ENCODE peak calls at places on chromosomes 13 and 19, in five cellular contexts. R, H, E, M and W are unnamed samples.

GRCh38 chr13:27035892-27036235 is 135.7 kb downstream of the USP12 start:
- DNase-seq in R (no peak), H (no peak), E (peak; percentile 48), M (no peak), W (no peak)

GRCh38 chr19:11191273-11191755 is 6.0 kb downstream of the KANK2 start:
- DNase-seq in R (no peak), H (peak; percentile 71), E (peak; percentile 51), M (no peak), W (no peak)

GRCh38 chr19:4557971-4558941 is 1.2 kb downstream of the SEMA6B start:
- DNase-seq in R (peak; percentile 16), H (peak; percentile 56), E (no peak), M (no peak), W (no peak)

GRCh38 chr19:55210120-55210493 is 806 bp upstream of the PTPRH start:
- DNase-seq in R (no peak), H (no peak), E (peak; percentile 96), M (no peak), W (no peak)

GRCh38 chr13:112951674-112952371 is 17.2 kb upstream of the MCF2L start:
- DNase-seq in R (no peak), H (no peak), E (no peak), M (no peak), W (no peak)

GRCh38 chr19:56291857-56292256 is 19.3 kb downstream of the EDDM13 start:
- DNase-seq in R (no peak), H (no peak), E (no peak), M (no peak), W (no peak)

GRCh38 chr19:53530622-53531021 is 7.3 kb upstream of the ZNF331 start:
- DNase-seq in R (no peak), H (no peak), E (no peak), M (no peak), W (no peak)

GRCh38 chr13:59843040-59843439 is 320.7 kb downstream of the DIAPH3 start:
- DNase-seq in R (no peak), H (no peak), E (no peak), M (no peak), W (no peak)

GRCh38 chr13:32837307-32837972 is 178.8 kb upstream of the KL start:
- DNase-seq in R (no peak), H (no peak), E (no peak), M (no peak), W (no peak)

GRCh38 chr19:46495789-46496099 is at the start of gene PNMA8B:
- DNase-seq in R (no peak), H (peak; percentile 64), E (no peak), M (peak; percentile 88), W (no peak)

GRCh38 chr19:29667941-29668340 is 2.7 kb downstream of the PLEKHF1 start:
- DNase-seq in R (peak; percentile 58), H (no peak), E (no peak), M (no peak), W (peak; percentile 70)